ENCODE peak calls at places on chromosome 1, in ten cellular contexts. H is choroid plexus epithelial cell, W is foreskin fibroblast, Q is HFF-Myc, A is epithelial cell of esophagus, J is left lung, T is uterus, P is heart right ventricle, C is dorsolateral prefrontal cortex, U is colonic mucosa. D is an unnamed sample.

GRCh38 chr1:21013510-21013909 is 163.2 kb downstream of the EIF4G3 start:
- DNase-seq in H (no peak), W (no peak), Q (no peak), A (no peak), J (no peak), T (no peak), P (no peak), C (no peak), U (no peak), D (peak; percentile 25)

GRCh38 chr1:53400761-53401379 is 58.3 kb upstream of the DMRTB1 start:
- DNase-seq in H (no peak), W (no peak), Q (no peak), A (peak; percentile 16), J (no peak), T (no peak), P (no peak), C (no peak), U (no peak), D (no peak)

GRCh38 chr1:203124546-203125317 is 2.8 kb upstream of the ADORA1 start:
- DNase-seq in H (no peak), W (peak; percentile 35), Q (no peak), A (peak; percentile 46), J (no peak), T (no peak), P (no peak), C (no peak), U (no peak), D (no peak)

GRCh38 chr1:54337928-54338327 is 68.3 kb downstream of the SSBP3 start:
- DNase-seq in H (peak; percentile 30), W (no peak), Q (no peak), A (no peak), J (no peak), T (no peak), P (no peak), C (no peak), U (no peak), D (peak; percentile 48)

GRCh38 chr1:228647523-228648444 is 87.5 kb upstream of the RHOU start:
- DNase-seq in H (peak; percentile 57), W (peak; percentile 55), Q (peak; percentile 48), A (peak; percentile 77), J (peak; percentile 50), T (peak; percentile 44), P (peak; percentile 34), C (no peak), U (peak; percentile 76), D (peak; percentile 53)

GRCh38 chr1:39378377-39378776 is 113.1 kb upstream of the BMP8A start:
- DNase-seq in H (no peak), W (no peak), Q (no peak), A (peak; percentile 81), J (no peak), T (no peak), P (no peak), C (no peak), U (peak; percentile 52), D (no peak)

GRCh38 chr1:238252033-238252802 is 361.5 kb upstream of the ZP4 start:
- DNase-seq in H (peak; percentile 66), W (no peak), Q (no peak), A (peak; percentile 73), J (no peak), T (peak; percentile 14), P (peak; percentile 15), C (peak; percentile 81), U (peak; percentile 43), D (peak; percentile 33)

GRCh38 chr1:46544561-46545240 is 6.7 kb downstream of the KNCN start:
- DNase-seq in H (no peak), W (no peak), Q (no peak), A (no peak), J (no peak), T (no peak), P (no peak), C (no peak), U (no peak), D (no peak)

GRCh38 chr1:196608401-196609113 is at the start of gene KCNT2:
- DNase-seq in H (peak; percentile 86), W (peak; percentile 11), Q (peak; percentile 15), A (peak; percentile 35), J (peak; percentile 52), T (peak; percentile 26), P (peak; percentile 64), C (peak; percentile 39), U (peak; percentile 42), D (peak; percentile 20)

GRCh38 chr1:185045793-185046441 is 559 bp downstream of the RNF2 start:
- DNase-seq in H (peak; percentile 35), W (peak; percentile 17), Q (no peak), A (peak; percentile 35), J (peak; percentile 39), T (peak; percentile 24), P (no peak), C (peak; percentile 29), U (peak; percentile 53), D (peak; percentile 33)

GRCh38 chr1:51607676-51608075 is 9.2 kb upstream of the OSBPL9 start:
- DNase-seq in H (peak; percentile 23), W (no peak), Q (no peak), A (no peak), J (no peak), T (no peak), P (no peak), C (no peak), U (no peak), D (no peak)

GRCh38 chr1:197913495-197914276 is 3.5 kb upstream of the LHX9 start:
- DNase-seq in H (no peak), W (no peak), Q (no peak), A (no peak), J (no peak), T (no peak), P (no peak), C (no peak), U (no peak), D (no peak)

GRCh38 chr1:107016376-107016978 is 40.0 kb upstream of the PRMT6 start:
- DNase-seq in H (no peak), W (no peak), Q (no peak), A (no peak), J (no peak), T (no peak), P (no peak), C (no peak), U (no peak), D (no peak)

GRCh38 chr1:112397051-112397471 is 1.0 kb downstream of the CTTNBP2NL start:
- DNase-seq in H (peak; percentile 30), W (no peak), Q (no peak), A (peak; percentile 37), J (no peak), T (no peak), P (no peak), C (no peak), U (peak; percentile 64), D (no peak)

GRCh38 chr1:119713538-119714456 is 2.1 kb downstream of the PHGDH start:
- DNase-seq in H (peak; percentile 23), W (no peak), Q (no peak), A (no peak), J (no peak), T (no peak), P (no peak), C (no peak), U (no peak), D (no peak)

GRCh38 chr1:18900303-18900841 is 2.0 kb downstream of the ALDH4A1 start:
- DNase-seq in H (no peak), W (no peak), Q (no peak), A (no peak), J (no peak), T (no peak), P (no peak), C (no peak), U (no peak), D (no peak)

DNA sequence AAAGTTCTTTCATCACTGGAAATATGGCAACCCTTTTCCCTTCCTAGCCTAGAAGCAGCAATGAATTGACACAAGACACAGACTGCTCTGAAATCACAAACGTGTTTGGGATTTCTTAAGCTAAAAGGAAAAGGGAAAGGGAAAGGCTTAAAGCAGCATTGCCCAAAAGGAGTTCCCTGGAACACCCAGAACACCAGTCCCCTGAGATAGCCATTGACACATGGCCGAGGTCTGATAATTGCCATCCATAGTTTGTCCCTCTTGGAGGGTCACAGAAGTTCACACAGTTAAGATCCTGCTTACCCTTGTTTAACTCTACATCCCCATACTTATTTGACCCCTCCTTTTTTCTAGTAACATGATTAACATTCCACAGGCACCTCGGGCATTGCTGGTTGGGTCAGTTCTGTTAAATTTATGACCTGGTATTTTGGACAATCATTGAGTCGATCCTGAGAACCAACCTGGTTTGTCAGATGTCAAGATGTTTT is 72.9 kb downstream of the ZNF281 start:
- DNase-seq in H (peak; percentile 19), W (no peak), Q (no peak), A (no peak), J (no peak), T (no peak), P (no peak), C (no peak), U (no peak), D (no peak)
- TF ChIP-seq CTCF in H (no peak), W (no peak), Q (no peak), A (no peak), J (no peak), T (no peak), P (no peak), C (no peak), U (no peak), D (no peak)

GRCh38 chr1:101112051-101112770 is 86.6 kb upstream of the DPH5 start:
- DNase-seq in H (no peak), W (no peak), Q (no peak), A (no peak), J (peak; percentile 64), T (peak; percentile 21), P (peak; percentile 48), C (no peak), U (no peak), D (no peak)
- H3K4me3 ChIP-seq in H (no peak overlapping the region), W (no peak overlapping the region), Q (no peak overlapping the region), A (no peak overlapping the region), J (no peak overlapping the region), T (no peak overlapping the region), P (no peak overlapping the region), C (no peak overlapping the region), U (no peak overlapping the region), D (no peak overlapping the region)

GRCh38 chr1:74732960-74733615 is at the start of the genes CRYZ and TYW3:
- DNase-seq in H (peak; percentile 96), W (peak; percentile 91), Q (peak; percentile 88), A (peak; percentile 96), J (peak; percentile 94), T (peak; percentile 93), P (peak; percentile 87), C (peak; percentile 94), U (peak; percentile 96), D (peak; percentile 95)
- TF ChIP-seq CTCF in H (no peak), W (no peak), Q (no peak), A (peak; percentile 5), J (no peak), T (no peak), P (no peak), C (peak; percentile 49), U (no peak), D (no peak)

DNA sequence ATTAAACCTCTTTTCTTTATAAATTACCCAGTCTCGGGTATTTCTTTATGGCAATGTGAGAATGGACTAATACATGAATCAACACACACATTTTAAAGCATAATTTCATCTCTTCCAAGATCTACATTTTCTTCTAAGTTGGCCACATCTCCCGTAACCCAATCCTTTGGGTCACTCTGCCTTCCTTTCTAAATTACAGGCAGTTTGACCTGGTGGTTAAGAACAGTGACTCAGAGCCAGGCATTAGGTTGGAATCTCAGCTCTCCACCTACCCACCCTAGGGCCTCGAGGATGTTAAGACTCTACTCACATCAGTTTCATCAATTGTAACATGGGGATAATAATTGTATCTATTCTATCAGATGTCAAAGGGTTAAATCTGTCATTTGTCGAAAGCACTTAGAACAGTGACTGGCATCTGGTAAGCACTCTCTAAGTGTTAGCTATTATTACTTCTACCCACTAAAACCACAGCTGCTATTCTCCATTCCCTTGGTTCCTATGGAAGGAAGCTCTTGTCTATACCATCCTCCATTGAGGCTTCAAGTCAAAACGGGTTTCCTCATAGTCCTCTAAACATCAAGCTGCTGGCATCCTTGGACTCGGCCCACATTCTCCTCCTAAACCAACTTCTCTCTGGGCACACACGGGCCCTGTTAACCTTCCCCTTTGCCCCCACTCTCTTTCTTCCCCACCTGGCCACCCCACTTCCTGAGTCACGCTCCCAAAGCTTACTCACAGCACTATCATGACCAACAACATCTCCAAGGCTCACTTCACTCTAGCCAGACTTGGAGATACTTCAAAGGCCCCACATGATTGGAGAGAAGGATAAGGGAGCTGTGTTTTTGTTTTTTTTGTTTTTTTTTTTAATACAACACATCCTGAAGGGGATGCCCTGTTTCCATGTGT is 116.9 kb downstream of the TGFBR3 start:
- DNase-seq in H (peak; percentile 48), W (peak; percentile 80), Q (no peak), A (no peak), J (no peak), T (no peak), P (no peak), C (no peak), U (no peak), D (no peak)
- H3K4me3 ChIP-seq in H (no peak overlapping the region), W (no peak overlapping the region), Q (no peak overlapping the region), A (no peak overlapping the region), J (no peak overlapping the region), T (no peak overlapping the region), P (no peak overlapping the region), C (no peak overlapping the region), U (no peak overlapping the region), D (no peak overlapping the region)

D was measured in fibroblast of villous mesenchyme.